ENCODE peak calls at places on chromosome 16, in eight cellular contexts. O is IMR-90, Q is GM12878, M is SK-N-SH, P is HCT116, F is K562, J is HepG2, K is H1. E is an unnamed sample.

GRCh38 chr16:64317601-64318000 is 804.3 kb downstream of the CDH11 start:
- DNase-seq in O (no peak), Q (no peak), M (no peak), P (no peak), F (no peak), J (no peak), K (no peak), E (no peak)

GRCh38 chr16:72833491-72833890 is 214.4 kb downstream of the ZFHX3 start:
- DNase-seq in O (no peak), Q (no peak), M (no peak), P (no peak), F (no peak), J (no peak), K (no peak), E (peak)

GRCh38 chr16:1014771-1015495 is 33.4 kb downstream of the SOX8 start:
- DNase-seq in O (no peak), Q (no peak), M (no peak), P (no peak), F (no peak), J (no peak), K (no peak), E (no peak)

GRCh38 chr16:4006441-4006989 is 109.7 kb downstream of the ADCY9 start:
- DNase-seq in O (peak), Q (no peak), M (no peak), P (no peak), F (no peak), J (no peak), K (no peak), E (no peak)

GRCh38 chr16:79714440-79714839 is 113.9 kb upstream of the MAF start:
- DNase-seq in O (no peak), Q (no peak), M (no peak), P (no peak), F (no peak), J (no peak), K (no peak), E (no peak)

GRCh38 chr16:71708696-71709095 is 15.8 kb downstream of the PHLPP2 start:
- DNase-seq in O (no peak), Q (no peak), M (no peak), P (no peak), F (no peak), J (no peak), K (no peak), E (no peak)

GRCh38 chr16:28935924-28936783 is 4.4 kb downstream of the CD19 start:
- DNase-seq in O (peak), Q (no peak), M (peak), P (peak), F (peak), J (peak), K (peak), E (peak)

GRCh38 chr16:2896480-2897010 is 13.5 kb downstream of the FLYWCH2 start:
- DNase-seq in O (no peak), Q (no peak), M (no peak), P (no peak), F (no peak), J (no peak), K (no peak), E (no peak)

GRCh38 chr16:84284168-84284722 is 10.4 kb upstream of the WFDC1 start:
- DNase-seq in O (no peak), Q (no peak), M (peak), P (no peak), F (peak), J (peak), K (peak), E (no peak)

GRCh38 chr16:10183606-10183959 is 1.4 kb upstream of the GRIN2A start:
- DNase-seq in O (no peak), Q (no peak), M (no peak), P (no peak), F (no peak), J (no peak), K (no peak), E (no peak)

GRCh38 chr16:88999457-89000206 is 22.6 kb upstream of the CBFA2T3 start:
- DNase-seq in O (no peak), Q (no peak), M (peak), P (no peak), F (peak), J (no peak), K (no peak), E (no peak)

GRCh38 chr16:4306439-4307214 is 9.2 kb upstream of the GLIS2 start:
- DNase-seq in O (no peak), Q (no peak), M (peak), P (no peak), F (no peak), J (no peak), K (no peak), E (no peak)

GRCh38 chr16:10738231-10739077 is 5.2 kb upstream of the NUBP1 start:
- DNase-seq in O (peak), Q (peak), M (no peak), P (peak), F (peak), J (peak), K (no peak), E (peak)

GRCh38 chr16:81836279-81837054 is 57.4 kb downstream of the PLCG2 start:
- DNase-seq in O (no peak), Q (peak), M (no peak), P (peak), F (no peak), J (no peak), K (no peak), E (no peak)

GRCh38 chr16:143456-143855 is 5.0 kb upstream of the NPRL3 start:
- DNase-seq in O (no peak), Q (no peak), M (no peak), P (no peak), F (peak), J (no peak), K (no peak), E (no peak)

DNA sequence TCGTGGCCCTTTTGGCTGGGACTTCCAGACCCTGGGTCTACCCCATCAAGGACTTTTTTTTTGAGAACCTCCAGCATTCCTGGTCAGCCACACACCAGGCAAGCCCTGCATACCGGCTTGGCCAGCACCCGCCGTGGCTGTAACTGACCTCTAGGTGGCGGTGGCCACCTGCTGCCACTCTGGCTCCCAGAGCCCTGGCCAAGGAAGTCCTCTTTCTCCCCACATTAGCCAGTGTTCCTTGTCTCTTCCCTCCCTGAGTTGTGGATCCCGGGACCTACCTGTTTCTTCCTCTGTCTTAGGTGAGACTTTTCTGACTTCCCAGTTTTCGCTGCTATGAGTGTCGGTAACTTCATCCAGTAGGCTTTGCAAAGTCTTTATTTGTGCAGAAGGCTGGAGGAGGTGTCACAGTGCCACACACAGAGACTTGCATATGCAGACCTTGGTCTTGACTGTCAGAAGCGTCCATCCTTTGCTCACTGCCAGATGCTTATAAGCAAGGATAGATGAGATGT is 348.3 kb downstream of the CPPED1 start:
- DNase-seq in O (peak), Q (no peak), M (peak), P (peak), F (peak), J (peak), K (peak), E (peak)
- TF ChIP-seq RAD21 in O (peak), Q (peak), M (peak), P (peak), F (peak), J (peak), K (peak), E (peak)

GRCh38 chr16:47019563-47019962 is 46.1 kb upstream of the DNAJA2 start:
- DNase-seq in O (no peak), Q (no peak), M (no peak), P (no peak), F (no peak), J (no peak), K (no peak), E (peak)

GRCh38 chr16:47016700-47017133 is 43.2 kb upstream of the DNAJA2 start:
- DNase-seq in O (no peak), Q (peak), M (no peak), P (no peak), F (no peak), J (no peak), K (no peak), E (no peak)

GRCh38 chr16:47013910-47014309 is 40.4 kb upstream of the DNAJA2 start:
- DNase-seq in O (no peak), Q (no peak), M (no peak), P (no peak), F (no peak), J (no peak), K (no peak), E (no peak)

GRCh38 chr16:47017636-47018035 is 44.2 kb upstream of the DNAJA2 start:
- DNase-seq in O (no peak), Q (no peak), M (no peak), P (no peak), F (no peak), J (no peak), K (no peak), E (no peak)

DNA sequence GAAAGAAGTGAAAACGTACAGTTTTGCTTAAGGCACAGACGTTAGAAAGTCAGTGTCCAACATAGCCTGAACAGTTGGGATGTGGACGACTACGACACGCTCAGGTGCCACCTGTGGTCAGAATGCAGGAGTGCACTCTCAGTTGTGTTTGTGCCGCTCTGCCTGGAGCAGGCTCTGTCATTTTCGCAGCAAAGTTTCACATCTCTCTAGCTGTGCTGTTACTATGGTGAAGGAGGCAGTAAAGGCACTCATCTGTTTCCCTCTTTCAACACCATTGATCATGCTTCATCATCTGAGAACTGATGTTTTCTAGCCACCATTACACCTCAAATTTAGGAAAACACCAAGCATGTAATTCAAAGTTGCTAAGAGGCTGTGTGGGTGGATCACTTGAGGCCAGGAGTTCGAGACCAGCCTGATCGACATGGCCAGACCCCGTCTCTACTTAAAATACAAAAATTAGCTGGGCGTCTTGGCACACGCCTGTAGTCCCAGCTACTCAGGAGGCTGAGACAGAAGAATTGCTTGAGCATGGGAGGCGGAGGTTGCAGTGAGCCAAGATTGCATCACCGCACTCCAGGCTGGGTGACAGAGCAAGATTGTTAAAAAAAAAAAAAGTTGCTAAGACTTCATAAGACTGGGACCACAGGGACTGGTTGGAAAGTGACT is 44.9 kb upstream of the DNAJA2 start:
- DNase-seq in O (peak), Q (peak), M (peak), P (peak), F (peak), J (peak), K (no peak), E (peak)
- TF ChIP-seq RAD21 in O (no peak), Q (peak), M (peak), P (peak), F (peak), J (peak), K (peak), E (peak)

DNA sequence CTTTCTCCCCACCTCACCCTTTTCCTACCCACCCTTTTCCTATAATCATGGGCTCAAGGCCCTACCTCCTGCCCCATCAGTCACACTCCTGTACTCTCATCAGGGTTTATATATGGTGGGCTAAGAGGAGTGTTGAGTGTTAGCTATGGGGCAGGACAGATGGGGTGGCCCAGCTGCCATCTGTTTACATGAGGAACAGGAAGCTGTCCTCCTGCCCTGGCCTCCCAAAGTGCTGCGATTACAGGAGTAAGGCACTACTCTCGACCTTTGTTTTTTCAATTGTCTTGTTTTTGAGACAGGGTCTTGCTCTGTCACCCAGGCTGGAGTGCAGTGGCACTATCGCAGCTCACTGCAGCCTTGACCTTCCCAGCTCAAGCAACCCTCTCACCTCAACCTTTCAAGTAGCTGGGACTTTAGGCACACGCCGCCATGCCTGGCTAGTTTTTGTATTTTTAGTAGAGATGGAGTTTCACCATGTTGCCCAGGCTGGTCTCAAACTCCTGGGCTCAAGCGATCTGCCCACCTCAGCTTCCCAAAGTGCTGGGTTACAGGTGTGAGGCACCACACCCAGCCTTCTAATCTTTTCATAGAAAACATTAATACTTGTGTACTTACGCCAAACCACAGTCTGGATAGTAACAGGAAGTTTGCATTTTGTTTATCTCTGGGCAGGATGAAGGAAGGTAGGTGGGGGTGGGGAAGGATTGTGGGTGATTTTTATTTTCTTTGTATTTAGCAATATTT is 1.6 kb downstream of the TRADD start:
- DNase-seq in O (no peak), Q (no peak), M (no peak), P (no peak), F (no peak), J (no peak), K (no peak), E (no peak)
- TF ChIP-seq RAD21 in O (no peak), Q (no peak), M (no peak), P (no peak), F (no peak), J (no peak), K (no peak), E (no peak)

DNA sequence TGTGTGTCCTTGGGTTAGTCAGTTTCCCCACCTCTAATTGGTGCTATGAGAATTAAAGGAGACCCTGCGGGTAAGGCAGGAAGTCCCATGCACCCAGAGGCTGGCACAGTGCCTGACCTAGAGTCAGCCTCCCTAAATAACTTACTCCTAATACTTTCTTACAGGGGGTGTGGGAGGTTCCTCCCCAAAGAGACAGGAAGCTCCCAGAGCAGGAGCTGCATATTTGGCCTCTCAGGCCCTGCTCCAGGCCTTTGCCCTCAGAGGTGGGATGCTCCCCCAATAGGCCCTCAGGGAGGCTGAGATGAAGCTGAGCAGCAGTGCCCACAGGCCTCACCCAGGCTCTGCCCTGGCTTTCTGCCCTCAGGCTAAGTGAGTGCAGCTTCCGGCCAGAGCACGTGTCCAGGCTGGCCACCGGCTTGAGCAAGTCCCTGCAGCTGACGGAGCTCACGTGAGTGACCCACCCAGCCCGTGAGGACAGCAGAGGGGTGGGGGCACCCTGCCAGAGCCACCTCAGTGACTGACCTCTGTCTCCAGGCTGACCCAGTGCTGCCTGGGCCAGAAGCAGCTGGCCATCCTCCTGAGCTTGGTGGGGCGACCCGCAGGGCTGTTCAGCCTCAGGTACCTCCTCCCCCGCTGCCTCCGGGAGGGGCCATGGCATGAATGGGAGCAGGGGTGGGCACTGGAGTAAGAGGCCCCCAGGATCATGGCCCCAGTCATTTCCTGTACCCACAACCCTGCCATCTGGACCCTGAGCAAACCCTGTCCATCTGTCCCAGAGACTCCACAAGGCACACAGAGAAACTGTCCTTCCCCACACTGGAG is 31.1 kb upstream of the CPNE2 start:
- DNase-seq in O (peak), Q (no peak), M (peak), P (no peak), F (no peak), J (peak), K (no peak), E (no peak)
- TF ChIP-seq RAD21 in O (no peak), Q (no peak), M (no peak), P (no peak), F (no peak), J (no peak), K (no peak), E (no peak)

E was measured in A549.